ENCODE peak calls at places on chromosomes 11 and 22, in six cellular contexts. One of them, this sample, is unnamed.

GRCh38 chr11:65298131-65298535 is 16.5 kb upstream of the CDC42EP2 start:
- DNase-seq in NCI-H510A treated with DMSO at 0.1 percent for 48 hours: no peak
- DNase-seq in DMS53: no peak
- DNase-seq in HT-29: no peak
- DNase-seq in T-helper 1 cell: no peak
- DNase-seq in naive thymus-derived CD8-positive, alpha-beta T cell: no peak
- DNase-seq in this sample: peak; percentile 64

GRCh38 chr11:128904303-128904871 is 13.2 kb downstream of the KCNJ5 start:
- DNase-seq in NCI-H510A treated with DMSO at 0.1 percent for 48 hours: no peak
- DNase-seq in DMS53: no peak
- DNase-seq in HT-29: no peak
- DNase-seq in T-helper 1 cell: no peak
- DNase-seq in naive thymus-derived CD8-positive, alpha-beta T cell: no peak
- DNase-seq in this sample: no peak

GRCh38 chr11:29129850-29130249 is 887.0 kb downstream of the KCNA4 start:
- DNase-seq in NCI-H510A treated with DMSO at 0.1 percent for 48 hours: no peak
- DNase-seq in DMS53: no peak
- DNase-seq in HT-29: no peak
- DNase-seq in T-helper 1 cell: no peak
- DNase-seq in naive thymus-derived CD8-positive, alpha-beta T cell: no peak
- DNase-seq in this sample: no peak

GRCh38 chr22:45805413-45805812 is 133.8 kb downstream of the ATXN10 start:
- DNase-seq in NCI-H510A treated with DMSO at 0.1 percent for 48 hours: no peak
- DNase-seq in DMS53: no peak
- DNase-seq in HT-29: no peak
- DNase-seq in T-helper 1 cell: no peak
- DNase-seq in naive thymus-derived CD8-positive, alpha-beta T cell: no peak
- DNase-seq in this sample: no peak

GRCh38 chr22:46373838-46374662 is 38.5 kb downstream of the TRMU start:
- DNase-seq in NCI-H510A treated with DMSO at 0.1 percent for 48 hours: no peak
- DNase-seq in DMS53: peak; percentile 61
- DNase-seq in HT-29: peak; percentile 64
- DNase-seq in T-helper 1 cell: no peak
- DNase-seq in naive thymus-derived CD8-positive, alpha-beta T cell: peak; percentile 33
- DNase-seq in this sample: no peak

GRCh38 chr11:64239662-64240466 is 1.0 kb upstream of the FKBP2 start:
- DNase-seq in NCI-H510A treated with DMSO at 0.1 percent for 48 hours: peak; percentile 42
- DNase-seq in DMS53: peak; percentile 96
- DNase-seq in HT-29: no peak
- DNase-seq in T-helper 1 cell: no peak
- DNase-seq in naive thymus-derived CD8-positive, alpha-beta T cell: no peak
- DNase-seq in this sample: no peak

GRCh38 chr11:111445586-111445985 is 66.5 kb upstream of the POU2AF1 start:
- DNase-seq in NCI-H510A treated with DMSO at 0.1 percent for 48 hours: no peak
- DNase-seq in DMS53: no peak
- DNase-seq in HT-29: no peak
- DNase-seq in T-helper 1 cell: no peak
- DNase-seq in naive thymus-derived CD8-positive, alpha-beta T cell: no peak
- DNase-seq in this sample: no peak

GRCh38 chr11:66327171-66328035 is 8.8 kb downstream of the RIN1 start:
- DNase-seq in NCI-H510A treated with DMSO at 0.1 percent for 48 hours: no peak
- DNase-seq in DMS53: no peak
- DNase-seq in HT-29: no peak
- DNase-seq in T-helper 1 cell: no peak
- DNase-seq in naive thymus-derived CD8-positive, alpha-beta T cell: no peak
- DNase-seq in this sample: no peak

GRCh38 chr11:17387811-17388210 is 648 bp downstream of the KCNJ11 start:
- DNase-seq in NCI-H510A treated with DMSO at 0.1 percent for 48 hours: no peak
- DNase-seq in DMS53: peak; percentile 58
- DNase-seq in HT-29: no peak
- DNase-seq in T-helper 1 cell: no peak
- DNase-seq in naive thymus-derived CD8-positive, alpha-beta T cell: no peak
- DNase-seq in this sample: no peak

GRCh38 chr11:130671801-130672700 is 223.6 kb downstream of the ADAMTS15 start:
- DNase-seq in NCI-H510A treated with DMSO at 0.1 percent for 48 hours: no peak
- DNase-seq in DMS53: peak; percentile 23
- DNase-seq in HT-29: peak; percentile 18
- DNase-seq in T-helper 1 cell: no peak
- DNase-seq in naive thymus-derived CD8-positive, alpha-beta T cell: no peak
- DNase-seq in this sample: no peak

GRCh38 chr11:110979696-110980095 is 265.8 kb upstream of the POU2AF2 start:
- DNase-seq in NCI-H510A treated with DMSO at 0.1 percent for 48 hours: no peak
- DNase-seq in DMS53: no peak
- DNase-seq in HT-29: peak; percentile 33
- DNase-seq in T-helper 1 cell: no peak
- DNase-seq in naive thymus-derived CD8-positive, alpha-beta T cell: no peak
- DNase-seq in this sample: no peak

GRCh38 chr22:46377566-46378498 is 42.3 kb downstream of the TRMU start:
- DNase-seq in NCI-H510A treated with DMSO at 0.1 percent for 48 hours: no peak
- DNase-seq in DMS53: peak; percentile 97
- DNase-seq in HT-29: peak; percentile 85
- DNase-seq in T-helper 1 cell: no peak
- DNase-seq in naive thymus-derived CD8-positive, alpha-beta T cell: no peak
- DNase-seq in this sample: no peak

GRCh38 chr11:93225642-93226041 is 27.9 kb upstream of the SLC36A4 start:
- DNase-seq in NCI-H510A treated with DMSO at 0.1 percent for 48 hours: peak; percentile 77
- DNase-seq in DMS53: peak; percentile 86
- DNase-seq in HT-29: peak; percentile 66
- DNase-seq in T-helper 1 cell: no peak
- DNase-seq in naive thymus-derived CD8-positive, alpha-beta T cell: no peak
- DNase-seq in this sample: no peak

GRCh38 chr22:38314992-38315800 is 2.0 kb downstream of the CSNK1E start:
- DNase-seq in NCI-H510A treated with DMSO at 0.1 percent for 48 hours: peak; percentile 24
- DNase-seq in DMS53: no peak
- DNase-seq in HT-29: no peak
- DNase-seq in T-helper 1 cell: peak; percentile 17
- DNase-seq in naive thymus-derived CD8-positive, alpha-beta T cell: no peak
- DNase-seq in this sample: no peak

GRCh38 chr11:34633990-34634725 is 13.3 kb downstream of the EHF start:
- DNase-seq in NCI-H510A treated with DMSO at 0.1 percent for 48 hours: peak; percentile 12
- DNase-seq in DMS53: peak; percentile 55
- DNase-seq in HT-29: peak; percentile 66
- DNase-seq in T-helper 1 cell: no peak
- DNase-seq in naive thymus-derived CD8-positive, alpha-beta T cell: no peak
- DNase-seq in this sample: no peak

GRCh38 chr22:44592466-44593180 is 94.6 kb upstream of the RTL6 start:
- DNase-seq in NCI-H510A treated with DMSO at 0.1 percent for 48 hours: no peak
- DNase-seq in DMS53: no peak
- DNase-seq in HT-29: no peak
- DNase-seq in T-helper 1 cell: no peak
- DNase-seq in naive thymus-derived CD8-positive, alpha-beta T cell: no peak
- DNase-seq in this sample: peak; percentile 63

GRCh38 chr11:113615098-113615497 is 91.0 kb downstream of the TMPRSS5 start:
- DNase-seq in NCI-H510A treated with DMSO at 0.1 percent for 48 hours: peak; percentile 34
- DNase-seq in DMS53: peak; percentile 69
- DNase-seq in HT-29: no peak
- DNase-seq in T-helper 1 cell: no peak
- DNase-seq in naive thymus-derived CD8-positive, alpha-beta T cell: no peak
- DNase-seq in this sample: no peak

GRCh38 chr11:121586727-121587126 is 134.0 kb upstream of the SORL1-AS1 start:
- DNase-seq in NCI-H510A treated with DMSO at 0.1 percent for 48 hours: no peak
- DNase-seq in DMS53: no peak
- DNase-seq in HT-29: no peak
- DNase-seq in T-helper 1 cell: no peak
- DNase-seq in naive thymus-derived CD8-positive, alpha-beta T cell: no peak
- DNase-seq in this sample: no peak

GRCh38 chr22:39434243-39434653 is 22.6 kb upstream of the MGAT3 start:
- DNase-seq in NCI-H510A treated with DMSO at 0.1 percent for 48 hours: no peak
- DNase-seq in DMS53: no peak
- DNase-seq in HT-29: no peak
- DNase-seq in T-helper 1 cell: no peak
- DNase-seq in naive thymus-derived CD8-positive, alpha-beta T cell: no peak
- DNase-seq in this sample: peak; percentile 76

GRCh38 chr11:2884424-2884815 is 1.2 kb downstream of the CDKN1C start:
- DNase-seq in NCI-H510A treated with DMSO at 0.1 percent for 48 hours: no peak
- DNase-seq in DMS53: no peak
- DNase-seq in HT-29: no peak
- DNase-seq in T-helper 1 cell: no peak
- DNase-seq in naive thymus-derived CD8-positive, alpha-beta T cell: no peak
- DNase-seq in this sample: no peak

GRCh38 chr11:98979212-98979611 is 41.5 kb upstream of the CNTN5 start:
- DNase-seq in NCI-H510A treated with DMSO at 0.1 percent for 48 hours: no peak
- DNase-seq in DMS53: no peak
- DNase-seq in HT-29: no peak
- DNase-seq in T-helper 1 cell: no peak
- DNase-seq in naive thymus-derived CD8-positive, alpha-beta T cell: no peak
- DNase-seq in this sample: no peak

GRCh38 chr11:24286238-24286637 is 210.6 kb upstream of the LUZP2 start:
- DNase-seq in NCI-H510A treated with DMSO at 0.1 percent for 48 hours: no peak
- DNase-seq in DMS53: no peak
- DNase-seq in HT-29: no peak
- DNase-seq in T-helper 1 cell: no peak
- DNase-seq in naive thymus-derived CD8-positive, alpha-beta T cell: no peak
- DNase-seq in this sample: no peak

GRCh38 chr11:17351510-17352176 is at the start of gene NCR3LG1:
- DNase-seq in NCI-H510A treated with DMSO at 0.1 percent for 48 hours: peak; percentile 18
- DNase-seq in DMS53: peak; percentile 92
- DNase-seq in HT-29: peak; percentile 67
- DNase-seq in T-helper 1 cell: peak; percentile 62
- DNase-seq in naive thymus-derived CD8-positive, alpha-beta T cell: peak; percentile 70
- DNase-seq in this sample: peak; percentile 30

GRCh38 chr11:128367573-128367972 is 219.8 kb downstream of the ETS1 start:
- DNase-seq in NCI-H510A treated with DMSO at 0.1 percent for 48 hours: no peak
- DNase-seq in DMS53: no peak
- DNase-seq in HT-29: no peak
- DNase-seq in T-helper 1 cell: no peak
- DNase-seq in naive thymus-derived CD8-positive, alpha-beta T cell: no peak
- DNase-seq in this sample: no peak

GRCh38 chr22:47598864-47599263 is 836.4 kb downstream of the TBC1D22A start:
- DNase-seq in NCI-H510A treated with DMSO at 0.1 percent for 48 hours: no peak
- DNase-seq in DMS53: no peak
- DNase-seq in HT-29: no peak
- DNase-seq in T-helper 1 cell: no peak
- DNase-seq in naive thymus-derived CD8-positive, alpha-beta T cell: no peak
- DNase-seq in this sample: no peak

GRCh38 chr22:31327786-31328544 is 18.2 kb downstream of the PATZ1 start:
- DNase-seq in NCI-H510A treated with DMSO at 0.1 percent for 48 hours: no peak
- DNase-seq in DMS53: no peak
- DNase-seq in HT-29: no peak
- DNase-seq in T-helper 1 cell: no peak
- DNase-seq in naive thymus-derived CD8-positive, alpha-beta T cell: no peak
- DNase-seq in this sample: no peak

GRCh38 chr11:130815074-130815802 is 101.0 kb downstream of the SNX19 start:
- DNase-seq in NCI-H510A treated with DMSO at 0.1 percent for 48 hours: no peak
- DNase-seq in DMS53: no peak
- DNase-seq in HT-29: no peak
- DNase-seq in T-helper 1 cell: no peak
- DNase-seq in naive thymus-derived CD8-positive, alpha-beta T cell: no peak
- DNase-seq in this sample: no peak

GRCh38 chr22:37228106-37229011 is 15.7 kb downstream of the RAC2 start:
- DNase-seq in NCI-H510A treated with DMSO at 0.1 percent for 48 hours: no peak
- DNase-seq in DMS53: no peak
- DNase-seq in HT-29: no peak
- DNase-seq in T-helper 1 cell: peak; percentile 28
- DNase-seq in naive thymus-derived CD8-positive, alpha-beta T cell: no peak
- DNase-seq in this sample: no peak

This sample was measured in posterior cingulate gyrus.